ENCODE peak calls at places on chromosomes 11 and 22, in ten cellular contexts. S, O, W, J, A, M, C, Y, V and R are unnamed samples. For H3K36me3 and H3K4me1, the result is how much of the 10 kb centered on the place peaks cover.

GRCh38 chr22:26002456-26002855 is 166.8 kb upstream of the SEZ6L start:
- DNase-seq in M (no peak), A (no peak), W (no peak), C (no peak), O (no peak), J (no peak), Y (no peak), S (no peak), V (no peak), R (no peak)

GRCh38 chr22:26526165-26526564 is 13.9 kb upstream of the TFIP11 start:
- DNase-seq in C (no peak), Y (no peak), J (no peak), S (no peak), O (no peak), V (no peak), M (no peak), W (no peak), A (no peak), R (no peak)

GRCh38 chr11:6586434-6587359 is 16.7 kb downstream of the RRP8 start:
- DNase-seq in W (peak), M (no peak), V (no peak), S (peak), Y (no peak), A (no peak), J (no peak), C (no peak), O (no peak), R (no peak)

GRCh38 chr11:19628018-19628417 is 84.6 kb upstream of the NAV2 start:
- DNase-seq in C (no peak), O (no peak), J (peak), Y (no peak), A (peak), M (no peak), S (peak), W (peak), V (peak), R (no peak)

GRCh38 chr11:14537134-14537599 is 17.0 kb upstream of the PSMA1 start:
- DNase-seq in Y (peak), J (no peak), W (no peak), S (no peak), V (peak), O (peak), M (peak), C (no peak), A (no peak), R (no peak)

GRCh38 chr11:28627690-28628255 is 519.6 kb downstream of the METTL15 start:
- DNase-seq in W (no peak), M (no peak), J (no peak), S (no peak), A (no peak), Y (peak), C (no peak), O (no peak), V (no peak), R (no peak)

GRCh38 chr11:77299528-77299993 is 1.9 kb downstream of the GDPD4 start:
- DNase-seq in V (no peak), W (no peak), Y (no peak), S (no peak), M (no peak), O (peak), J (no peak), A (no peak), C (no peak), R (no peak)

GRCh38 chr11:84899740-84900139 is 727.4 kb downstream of the DLG2 start:
- DNase-seq in O (no peak), C (no peak), M (no peak), S (no peak), V (no peak), J (no peak), A (no peak), W (no peak), Y (no peak), R (no peak)

GRCh38 chr11:10538924-10539323 is 2.1 kb downstream of the RNF141 start:
- DNase-seq in C (no peak), M (no peak), W (no peak), O (no peak), V (no peak), J (no peak), A (no peak), Y (no peak), S (no peak), R (no peak)

GRCh38 chr11:82895437-82896091 is 4.7 kb downstream of the PRCP start:
- DNase-seq in Y (no peak), M (no peak), O (no peak), A (no peak), J (no peak), S (no peak), W (no peak), C (no peak), V (no peak), R (no peak)

GRCh38 chr22:28955817-28956216 is 72.4 kb downstream of the ZNRF3 start:
- DNase-seq in W (no peak), M (peak), Y (no peak), S (no peak), J (no peak), O (no peak), V (no peak), A (no peak), C (no peak), R (peak)

GRCh38 chr11:45042560-45042959 is 91.9 kb upstream of the TP53I11 start:
- DNase-seq in M (no peak), S (no peak), A (no peak), C (no peak), J (no peak), Y (no peak), V (no peak), O (no peak), W (no peak), R (no peak)

GRCh38 chr22:27213766-27214581 is 556.6 kb downstream of the MIAT start:
- DNase-seq in V (no peak), O (no peak), S (peak), M (no peak), J (peak), W (no peak), A (peak), Y (no peak), C (no peak), R (no peak)

GRCh38 chr11:120613264-120614226 is 102.0 kb downstream of the GRIK4 start:
- DNase-seq in J (no peak), O (no peak), S (no peak), V (no peak), C (no peak), Y (no peak), M (no peak), A (no peak), W (no peak), R (no peak)

GRCh38 chr11:10902301-10902700 is 44.4 kb upstream of the ZBED5 start:
- DNase-seq in V (no peak), S (no peak), W (no peak), M (no peak), O (no peak), Y (no peak), C (no peak), J (no peak), A (no peak), R (no peak)

GRCh38 chr11:93704237-93704636 is 37.1 kb downstream of the TAF1D start:
- DNase-seq in S (no peak), M (peak), A (no peak), O (peak), C (no peak), J (no peak), Y (no peak), W (no peak), V (no peak), R (no peak)

GRCh38 chr11:76787911-76788596 is 4.9 kb downstream of the TSKU start:
- DNase-seq in M (no peak), A (no peak), C (no peak), Y (no peak), S (no peak), O (peak), W (no peak), J (no peak), V (no peak), R (no peak)

GRCh38 chr11:102139081-102139498 is 28.8 kb downstream of the YAP1 start:
- DNase-seq in W (no peak), Y (no peak), C (no peak), O (no peak), S (no peak), M (no peak), J (no peak), V (peak), A (no peak), R (no peak)

GRCh38 chr11:32312206-32312817 is 123.0 kb downstream of the WT1 start:
- DNase-seq in J (no peak), W (no peak), V (no peak), O (no peak), A (no peak), M (no peak), S (no peak), C (no peak), Y (no peak), R (no peak)

GRCh38 chr11:1226226-1226961 is 3.5 kb downstream of the MUC5B start:
- DNase-seq in M (no peak), C (peak), Y (no peak), W (no peak), V (no peak), J (peak), O (no peak), S (peak), A (no peak), R (no peak)

GRCh38 chr22:34866081-34866480 is 199.9 kb upstream of the ISX start:
- DNase-seq in J (no peak), V (no peak), W (no peak), Y (no peak), M (no peak), A (no peak), O (no peak), C (no peak), S (no peak), R (no peak)
- H3K4me3 ChIP-seq in J (no peak), V (no peak), W (no peak), Y (no peak), M (no peak), A (no peak), O (no peak), C (no peak), S (no peak), R (no peak)

GRCh38 chr11:69648679-69649575 is 8.0 kb downstream of the CCND1 start:
- DNase-seq in S (no peak), O (no peak), A (no peak), M (no peak), J (peak), V (peak), W (no peak), C (peak), Y (no peak), R (no peak)
- H3K36me3 ChIP-seq in S (under half), O (under half), A (under half), M (under half), J (half or more), V (half or more), W (under half), C (under half), Y (under half), R (under half)

DNA sequence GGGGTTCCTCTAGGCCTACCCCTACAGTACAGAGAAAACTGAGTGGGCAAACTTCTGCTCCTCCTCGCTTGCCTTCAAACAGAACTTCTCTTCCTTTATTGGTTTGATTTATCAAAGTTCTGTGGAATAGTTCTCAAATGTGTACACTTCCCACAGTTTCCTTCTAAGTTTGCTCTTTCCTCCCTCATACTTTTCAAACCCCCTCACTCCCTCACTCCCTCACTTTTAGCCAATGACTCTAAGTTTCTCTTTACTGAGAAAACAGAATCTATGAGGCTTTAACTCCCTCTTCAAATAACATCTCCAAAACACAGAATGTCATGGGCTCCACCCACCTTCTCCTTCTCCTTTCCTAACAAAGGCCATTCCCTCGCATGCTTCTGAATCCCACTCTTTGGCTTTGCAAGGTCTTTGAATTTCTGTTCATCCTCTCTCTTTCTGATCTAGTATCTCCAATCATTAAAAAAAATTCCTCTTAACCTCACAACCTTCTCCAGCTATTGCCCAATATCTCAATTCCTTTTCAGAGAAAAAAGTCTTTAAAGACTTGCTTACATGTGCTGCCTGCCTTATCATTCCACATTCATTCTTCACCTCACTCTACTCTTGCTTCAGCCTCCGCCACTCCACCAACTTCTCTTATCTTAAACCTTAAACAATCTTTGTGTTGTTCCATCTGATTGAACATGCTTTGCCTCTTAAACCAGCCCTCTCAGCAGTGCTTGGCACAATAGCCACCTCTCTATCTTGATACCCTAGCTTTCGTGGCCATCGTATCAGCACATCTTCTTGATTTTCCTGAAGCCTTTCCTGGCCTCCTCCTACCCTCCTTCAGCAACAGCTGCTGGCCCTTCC is 57.2 kb downstream of the DDI1 start:
- DNase-seq in A (no peak), M (no peak), S (no peak), O (no peak), V (no peak), W (no peak), J (no peak), C (no peak), Y (no peak), R (no peak)
- H3K4me1 ChIP-seq in A (under half), M (under half), S (under half), O (under half), V (under half), W (under half), J (under half), C (under half), Y (under half), R (under half)

GRCh38 chr22:37604875-37605274 is 3.8 kb upstream of the GGA1 start:
- DNase-seq in S (no peak), M (peak), J (no peak), A (no peak), W (no peak), O (no peak), Y (no peak), V (no peak), C (no peak), R (peak)

GRCh38 chr22:37608477-37609239 is at the start of gene GGA1:
- DNase-seq in V (peak), J (peak), Y (peak), A (peak), M (peak), W (peak), O (peak), C (peak), S (peak), R (peak)

GRCh38 chr22:37607912-37608476 is 640 bp upstream of the GGA1 start:
- DNase-seq in A (no peak), M (no peak), O (no peak), Y (no peak), C (no peak), V (no peak), S (no peak), J (no peak), W (no peak), R (no peak)

GRCh38 chr22:37609240-37610152 is 862 bp downstream of the GGA1 start:
- DNase-seq in O (peak), V (no peak), M (peak), Y (no peak), C (no peak), S (no peak), A (no peak), J (peak), W (no peak), R (no peak)

DNA sequence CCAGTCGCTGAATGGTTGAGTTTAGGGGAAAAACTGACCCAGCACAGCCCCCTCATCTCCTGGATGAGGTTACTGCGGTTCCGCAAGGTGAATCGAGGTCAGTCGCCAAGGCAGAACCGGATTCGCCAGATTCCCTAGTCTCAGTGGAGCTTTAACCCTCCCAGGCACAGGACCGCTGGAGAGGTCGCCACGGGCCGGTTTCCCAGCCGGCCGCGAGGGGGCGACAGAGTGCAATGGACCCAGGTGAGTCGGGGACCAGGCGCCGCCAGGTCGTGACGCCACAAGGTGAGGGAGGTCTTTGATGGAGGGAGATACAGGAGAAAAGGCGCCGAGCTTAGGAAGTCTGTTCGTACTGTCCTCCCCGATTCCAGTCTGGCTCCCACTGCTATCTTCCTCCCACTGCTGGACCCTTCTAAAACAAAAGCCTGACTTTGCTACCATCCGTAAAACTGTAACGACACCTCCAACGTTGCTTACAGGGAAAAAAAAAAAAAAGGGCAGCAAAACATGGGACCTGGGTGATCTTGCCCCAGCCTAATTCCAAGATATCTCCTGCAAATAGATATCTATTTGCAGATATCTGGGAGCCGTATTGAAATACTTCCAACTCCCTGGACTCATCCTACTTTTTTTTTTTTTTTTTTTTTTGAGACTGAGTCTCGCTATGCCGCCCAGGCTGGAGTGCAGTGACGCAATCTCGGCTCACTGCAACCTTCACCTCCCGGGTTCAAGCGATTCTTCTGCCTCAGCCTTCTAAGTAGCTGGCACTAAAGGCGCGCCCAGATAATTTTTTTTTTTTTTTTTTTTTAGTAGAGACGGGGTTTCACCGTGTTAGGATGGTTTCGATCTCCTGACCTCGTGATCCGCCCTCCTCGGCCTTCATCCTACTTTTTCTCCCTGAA is 1.4 kb upstream of the GGA1 start:
- DNase-seq in V (peak), M (peak), J (peak), Y (peak), A (peak), O (peak), C (peak), S (peak), W (peak), R (peak)
- H3K4me3 ChIP-seq in V (no peak), M (no peak), J (peak), Y (peak), A (peak), O (peak), C (peak), S (peak), W (no peak), R (peak)

GRCh38 chr22:20829735-20830134 is 28.9 kb downstream of the PI4KA start:
- DNase-seq in S (no peak), A (no peak), O (no peak), C (no peak), V (no peak), W (no peak), M (no peak), J (no peak), Y (no peak), R (no peak)

GRCh38 chr22:20823264-20823663 is 35.3 kb downstream of the PI4KA start:
- DNase-seq in W (no peak), A (no peak), J (no peak), C (no peak), S (no peak), O (no peak), M (no peak), V (no peak), Y (no peak), R (no peak)

GRCh38 chr22:20822240-20822639 is 36.4 kb downstream of the PI4KA start:
- DNase-seq in A (no peak), S (no peak), C (no peak), O (no peak), V (no peak), M (no peak), J (no peak), W (no peak), Y (no peak), R (no peak)

GRCh38 chr22:20825624-20826023 is 33.0 kb downstream of the PI4KA start:
- DNase-seq in A (no peak), J (no peak), S (no peak), Y (no peak), M (no peak), W (no peak), V (no peak), C (no peak), O (no peak), R (no peak)
- H3K36me3 ChIP-seq in A (under half), J (half or more), S (under half), Y (half or more), M (half or more), W (under half), V (under half), C (under half), O (under half), R (under half)

GRCh38 chr11:125923633-125924032 is 19.3 kb downstream of the DDX25 start:
- DNase-seq in A (no peak), M (no peak), Y (no peak), V (no peak), S (no peak), O (no peak), W (no peak), J (no peak), C (no peak), R (no peak)

GRCh38 chr11:125926682-125927081 is 19.2 kb upstream of the VSIG10L2 start:
- DNase-seq in A (no peak), V (no peak), O (no peak), J (no peak), Y (no peak), M (no peak), C (no peak), S (no peak), W (no peak), R (no peak)

GRCh38 chr11:125925804-125926203 is 20.0 kb upstream of the VSIG10L2 start:
- DNase-seq in C (no peak), Y (no peak), S (no peak), M (no peak), W (no peak), J (no peak), O (no peak), A (no peak), V (no peak), R (no peak)

GRCh38 chr11:125924384-125925007 is 20.2 kb downstream of the DDX25 start:
- DNase-seq in Y (no peak), S (no peak), V (no peak), C (no peak), M (no peak), O (no peak), W (no peak), J (no peak), A (no peak), R (no peak)

DNA sequence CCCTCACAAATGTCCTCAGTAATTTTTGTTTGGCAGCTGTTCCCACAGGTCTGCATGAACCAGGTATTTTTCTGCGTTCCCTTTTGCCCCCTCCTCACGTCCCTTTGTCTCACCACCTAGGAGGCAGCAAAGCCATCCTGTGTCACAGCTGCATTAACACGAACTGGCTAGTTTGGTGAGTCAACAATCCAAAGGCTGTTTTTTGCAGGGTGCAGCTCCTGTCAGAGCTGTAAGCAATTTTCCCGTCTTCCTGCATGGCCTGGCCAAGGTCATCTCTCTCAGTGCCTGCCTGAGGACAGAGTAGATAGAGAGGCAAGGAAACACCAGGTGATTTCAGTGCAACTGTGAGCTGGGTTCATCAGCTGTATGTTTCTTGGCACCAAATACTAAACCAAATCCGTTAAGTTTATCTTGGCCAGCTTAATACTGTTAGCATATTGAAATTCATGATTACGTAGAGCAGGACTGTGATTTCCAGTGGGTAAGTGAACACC is 20.6 kb upstream of the VSIG10L2 start:
- DNase-seq in O (no peak), J (no peak), Y (no peak), M (no peak), A (no peak), S (no peak), V (no peak), W (no peak), C (no peak), R (no peak)
- H3K4me1 ChIP-seq in O (under half), J (under half), Y (under half), M (under half), A (under half), S (under half), V (under half), W (under half), C (under half), R (under half)